ENCODE peak calls at places on chromosomes 4 and X, in eight cellular contexts. O, A, C, Z, T, L, K and F are unnamed samples.
A peak's percentile ranks its signal among the peaks of the same experiment; 100 is the strongest.

GRCh38 chr4:14916554-14917304 is 85.6 kb upstream of the CPEB2 start:
- DNase-seq in L (no peak), K (no peak), A (no peak), Z (no peak), O (no peak), C (no peak), T (no peak), F (no peak)

GRCh38 chr4:122765702-122766352 is 33.3 kb downstream of the BBS12 start:
- DNase-seq in Z (no peak), T (no peak), O (no peak), L (peak; percentile 68), C (no peak), A (no peak), K (no peak), F (no peak)

GRCh38 chr4:146585761-146586333 is 52.8 kb upstream of the POU4F2 start:
- DNase-seq in K (no peak), Z (no peak), O (no peak), L (no peak), C (no peak), T (no peak), A (no peak), F (no peak)

GRCh38 chr4:97507587-97508245 is 635.6 kb downstream of the STPG2 start:
- DNase-seq in Z (no peak), T (no peak), K (no peak), L (no peak), O (no peak), C (no peak), A (no peak), F (no peak)

GRCh38 chr4:102518703-102519131 is 17.6 kb downstream of the NFKB1 start:
- DNase-seq in K (no peak), L (no peak), A (no peak), Z (no peak), C (no peak), O (no peak), T (no peak), F (no peak)

GRCh38 chr4:153506972-153507678 is 41.0 kb downstream of the TMEM131L start:
- DNase-seq in T (no peak), O (no peak), A (no peak), L (no peak), C (no peak), Z (no peak), K (no peak), F (no peak)

GRCh38 chr4:100907465-100908454 is 389.9 kb upstream of the EMCN start:
- DNase-seq in C (no peak), K (no peak), T (no peak), L (no peak), O (no peak), Z (no peak), A (no peak), F (no peak)

GRCh38 chr4:149959391-149959790 is 118.9 kb upstream of the DCLK2 start:
- DNase-seq in C (no peak), L (no peak), O (no peak), Z (no peak), T (no peak), A (no peak), K (no peak), F (no peak)

GRCh38 chrX:11531226-11531625 is 134.5 kb downstream of the ARHGAP6 start:
- DNase-seq in O (no peak), C (no peak), A (no peak), K (no peak), L (no peak), T (no peak), Z (no peak), F (no peak)

GRCh38 chr4:110122201-110122600 is 76.2 kb downstream of the ELOVL6 start:
- DNase-seq in T (no peak), C (no peak), A (no peak), O (no peak), K (no peak), L (no peak), Z (no peak), F (no peak)

GRCh38 chrX:141278306-141278705 is 36.0 kb upstream of the SPANXC start:
- DNase-seq in T (no peak), C (no peak), K (peak; percentile 12), A (peak; percentile 31), Z (peak; percentile 19), L (no peak), O (peak; percentile 22), F (no peak)
- TF ChIP-seq CTCF in T (peak; percentile 45), C (no peak), K (peak; percentile 59), A (peak; percentile 71), Z (peak; percentile 66), L (peak; percentile 47), O (peak; percentile 22), F (no peak)

DNA sequence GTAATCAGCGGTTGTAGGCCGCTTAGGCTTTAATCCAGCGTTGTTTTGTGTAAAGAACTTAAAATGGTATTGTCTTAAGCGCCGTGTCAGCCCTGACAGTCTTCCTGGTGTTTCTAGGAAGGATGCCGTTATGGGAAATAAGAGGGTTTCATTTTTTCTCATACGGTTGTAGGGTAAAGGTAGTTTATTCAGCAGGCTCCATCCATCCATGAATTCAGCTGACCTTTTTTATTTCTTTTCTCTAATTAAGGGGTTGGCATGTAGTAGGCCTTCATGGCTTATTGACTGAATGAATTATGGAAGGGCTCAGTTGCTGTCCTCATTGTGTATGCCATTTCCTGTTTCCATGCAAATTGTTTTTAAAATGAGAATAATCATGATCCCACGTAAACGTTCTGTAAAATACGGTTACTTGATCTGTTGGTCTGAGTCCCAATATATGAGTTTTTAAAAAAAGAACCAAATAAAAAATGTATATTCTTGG is 686 bp downstream of the OCIAD1 start:
- DNase-seq in O (no peak), A (no peak), Z (no peak), L (no peak), C (no peak), T (no peak), K (no peak), F (no peak)
- H3K27me3 ChIP-seq in O (no peaks in the 10 kb centered on the region), A (no peaks in the 10 kb centered on the region), Z (no peaks in the 10 kb centered on the region), L (no peaks in the 10 kb centered on the region), C (no peaks in the 10 kb centered on the region), T (no peaks in the 10 kb centered on the region), K (no peaks in the 10 kb centered on the region), F (no peaks in the 10 kb centered on the region)

GRCh38 chr4:82739292-82740190 is 59.1 kb downstream of the SCD5 start:
- DNase-seq in T (peak; percentile 81), K (peak; percentile 89), A (peak; percentile 80), Z (peak; percentile 89), O (peak; percentile 64), L (peak; percentile 71), C (peak; percentile 72), F (no peak)

GRCh38 chr4:82737354-82737753 is 61.2 kb downstream of the SCD5 start:
- DNase-seq in T (no peak), L (no peak), O (no peak), C (no peak), Z (no peak), K (no peak), A (no peak), F (no peak)

DNA sequence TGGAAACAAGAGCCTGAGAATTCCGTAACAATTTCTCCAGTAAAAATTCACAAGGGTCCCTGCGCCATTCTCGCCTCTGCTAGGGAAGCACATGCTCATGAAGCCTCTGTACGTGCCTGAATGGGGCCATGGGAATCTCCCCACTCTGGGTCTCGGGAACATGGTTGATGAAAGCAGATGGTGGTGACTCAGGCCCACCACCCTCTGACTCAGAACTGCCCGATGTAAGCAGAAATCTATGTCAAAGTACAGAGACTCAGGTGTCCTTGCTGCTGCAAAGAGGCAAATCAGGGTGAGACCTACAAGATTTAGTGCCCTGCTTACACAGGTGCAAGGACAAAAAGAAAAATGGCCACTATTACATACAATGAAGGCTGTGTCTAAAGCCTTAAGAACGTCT is 65.0 kb downstream of the SCD5 start:
- DNase-seq in T (no peak), L (no peak), A (no peak), Z (no peak), O (no peak), C (no peak), K (no peak), F (no peak)
- TF ChIP-seq CTCF in T (no peak), L (no peak), A (no peak), Z (no peak), O (no peak), C (no peak), K (no peak), F (no peak)

GRCh38 chr4:185786422-185786821 is 25.6 kb downstream of the SORBS2 start:
- DNase-seq in T (no peak), L (no peak), O (no peak), K (no peak), Z (no peak), C (no peak), A (no peak), F (no peak)

GRCh38 chr4:185792384-185793146 is 19.4 kb downstream of the SORBS2 start:
- DNase-seq in T (no peak), C (no peak), A (peak; percentile 46), Z (no peak), K (no peak), L (no peak), O (no peak), F (no peak)

GRCh38 chr4:185783574-185783973 is 28.4 kb downstream of the SORBS2 start:
- DNase-seq in T (no peak), Z (no peak), C (no peak), O (no peak), K (no peak), L (no peak), A (no peak), F (no peak)

GRCh38 chr4:185782523-185782922 is 29.5 kb downstream of the SORBS2 start:
- DNase-seq in O (no peak), Z (no peak), K (no peak), A (no peak), C (no peak), L (no peak), T (no peak), F (no peak)

DNA sequence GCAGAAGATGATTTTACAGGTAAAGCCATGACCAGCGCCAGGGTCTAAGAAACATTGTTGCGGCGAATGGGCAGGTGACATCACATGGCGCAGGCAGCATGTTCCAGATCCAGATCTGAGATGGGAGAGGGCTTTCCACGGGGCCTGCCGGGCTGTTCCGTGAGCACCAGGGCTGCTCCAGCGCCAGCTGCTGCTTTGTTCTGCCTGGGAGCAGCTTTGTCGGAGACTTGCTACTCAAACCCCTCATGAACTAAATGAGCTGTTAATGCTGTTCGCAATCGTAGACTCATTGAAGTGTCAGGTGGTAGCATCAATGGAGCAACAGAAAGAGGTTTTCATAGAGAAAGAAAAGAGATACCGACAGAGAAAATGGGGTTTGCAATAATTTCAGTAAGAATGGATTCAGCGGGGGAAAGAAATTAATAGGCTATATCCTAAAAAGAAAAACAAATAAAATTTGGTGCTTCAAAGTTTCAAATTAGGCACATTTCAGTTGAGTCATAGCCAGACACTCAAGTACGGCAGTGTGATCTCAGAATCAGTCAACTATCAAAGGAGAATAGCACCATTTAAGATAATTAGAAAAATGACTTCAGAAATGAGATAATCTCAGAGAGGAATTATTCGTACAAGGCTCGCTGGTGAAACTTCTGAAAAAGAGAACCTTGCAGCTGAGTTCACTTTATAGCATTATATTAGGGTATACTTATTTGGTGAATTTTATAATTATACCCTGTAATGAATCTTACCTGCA is 23.9 kb downstream of the SORBS2 start:
- DNase-seq in T (no peak), K (no peak), C (no peak), A (no peak), L (no peak), Z (no peak), O (no peak), F (no peak)
- H3K27me3 ChIP-seq in T (no peaks in the 10 kb centered on the region), K (no peaks in the 10 kb centered on the region), C (no peaks in the 10 kb centered on the region), A (no peaks in the 10 kb centered on the region), L (no peaks in the 10 kb centered on the region), Z (no peaks in the 10 kb centered on the region), O (no peaks in the 10 kb centered on the region), F (no peaks in the 10 kb centered on the region)

GRCh38 chr4:39658756-39659155 is 20.1 kb upstream of the SMIM14 start:
- DNase-seq in K (no peak), A (no peak), C (no peak), O (no peak), L (no peak), T (no peak), Z (no peak), F (no peak)
- TF ChIP-seq CTCF in K (peak; percentile 38), A (peak; percentile 51), C (no peak), O (no peak), L (peak; percentile 66), T (peak; percentile 35), Z (no peak), F (peak; percentile 14)

GRCh38 chr4:6008092-6008551 is 10.1 kb downstream of the C4orf50 start:
- DNase-seq in K (no peak), Z (no peak), C (peak; percentile 3), O (no peak), T (no peak), A (peak; percentile 42), L (no peak), F (no peak)
- H3K27me3 ChIP-seq in K (no peaks in the 10 kb centered on the region), Z (no peaks in the 10 kb centered on the region), C (no peaks in the 10 kb centered on the region), O (no peaks in the 10 kb centered on the region), T (peaks cover 3% of the 10 kb centered on the region), A (peaks cover 56% of the 10 kb centered on the region), L (no peaks in the 10 kb centered on the region), F (no peaks in the 10 kb centered on the region)